ENCODE peak calls at places on chromosomes 6 and 20, in five cellular contexts. D is fibroblast of lung, Z is uterus, J is K562, M is A673. K is an unnamed sample. For H3K4me1, the result is how much of the 10 kb centered on the place peaks cover.

GRCh38 chr6:96465321-96465903 is 56.2 kb upstream of the UFL1 start:
- DNase-seq in D (no peak), M (no peak), J (no peak), Z (no peak), K (no peak)

GRCh38 chr6:170286246-170286933 is 4.5 kb downstream of the DLL1 start:
- DNase-seq in Z (peak), M (peak), D (peak), J (peak), K (no peak)

GRCh38 chr6:112223070-112223861 is 31.1 kb downstream of the LAMA4 start:
- DNase-seq in J (no peak), D (peak), Z (no peak), M (no peak), K (peak)

GRCh38 chr6:100808638-100809275 is 72.4 kb downstream of the ASCC3 start:
- DNase-seq in M (no peak), Z (no peak), D (peak), J (no peak), K (peak)

GRCh38 chr6:36684447-36684812 is 5.9 kb downstream of the CDKN1A start:
- DNase-seq in J (no peak), Z (no peak), M (no peak), D (no peak), K (no peak)

GRCh38 chr6:149131891-149132290 is 185.6 kb upstream of the TAB2 start:
- DNase-seq in Z (no peak), J (no peak), M (no peak), D (no peak), K (no peak)

GRCh38 chr20:25291432-25292133 is 43.7 kb downstream of the PYGB start:
- DNase-seq in M (no peak), D (no peak), J (no peak), Z (no peak), K (no peak)

GRCh38 chr20:39873286-39873685 is 815.8 kb downstream of the MAFB start:
- DNase-seq in M (no peak), Z (no peak), J (no peak), D (no peak), K (no peak)

GRCh38 chr20:49234831-49235230 is 15.6 kb downstream of the DDX27 start:
- DNase-seq in J (no peak), M (no peak), Z (no peak), D (no peak), K (no peak)

GRCh38 chr6:16758163-16758975 is 2.9 kb downstream of the ATXN1 start:
- DNase-seq in Z (no peak), D (peak), M (peak), J (no peak), K (peak)

GRCh38 chr6:7129360-7129759 is 21.6 kb downstream of the RREB1 start:
- DNase-seq in D (no peak), J (no peak), M (no peak), Z (no peak), K (no peak)

GRCh38 chr6:7125290-7125689 is 17.5 kb downstream of the RREB1 start:
- DNase-seq in J (no peak), Z (no peak), D (no peak), M (no peak), K (no peak)

GRCh38 chr6:7124114-7124513 is 16.4 kb downstream of the RREB1 start:
- DNase-seq in J (no peak), Z (no peak), D (no peak), M (no peak), K (no peak)

GRCh38 chr6:7124631-7125030 is 16.9 kb downstream of the RREB1 start:
- DNase-seq in M (no peak), D (peak), J (no peak), Z (no peak), K (peak)

GRCh38 chr6:7126759-7127158 is 19.0 kb downstream of the RREB1 start:
- DNase-seq in Z (no peak), M (no peak), D (no peak), J (no peak), K (no peak)
- H3K4me1 ChIP-seq in Z (under half), M (under half), D (under half), J (under half), K (under half)

GRCh38 chr20:23646106-23646958 is 8.6 kb upstream of the CST3 start:
- DNase-seq in Z (no peak), J (no peak), D (no peak), M (no peak), K (no peak)
- H3K4me1 ChIP-seq in Z (under half), J (under half), D (under half), M (under half), K (under half)

GRCh38 chr6:10522929-10523573 is 1.9 kb downstream of the GCNT2 start:
- DNase-seq in M (no peak), J (no peak), Z (no peak), D (no peak), K (no peak)
- H3K4me1 ChIP-seq in M (under half), J (under half), Z (under half), D (under half), K (under half)

DNA sequence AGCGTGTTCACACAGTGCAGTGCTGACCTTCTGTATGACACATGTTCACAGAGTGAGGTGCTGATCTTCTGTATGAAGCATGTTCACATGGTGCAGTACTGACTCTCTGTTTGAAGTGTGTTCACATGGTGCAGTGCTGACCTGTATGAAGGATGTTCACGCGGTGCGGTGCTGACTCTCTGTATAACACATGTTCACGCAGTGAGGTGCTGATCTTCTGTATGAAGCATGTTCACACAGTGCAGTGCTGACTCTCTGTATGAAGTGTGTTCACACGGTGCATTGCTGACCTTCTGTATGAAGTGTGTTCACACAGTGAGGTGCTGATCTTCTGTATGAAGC is 10.8 kb upstream of the SERPINB1 start:
- DNase-seq in J (no peak), M (no peak), D (no peak), Z (no peak), K (no peak)
- H3K4me1 ChIP-seq in J (half or more), M (under half), D (under half), Z (under half), K (under half)

GRCh38 chr6:87731818-87732661 is 30.0 kb upstream of the AKIRIN2 start:
- DNase-seq in Z (peak), D (peak), M (peak), J (no peak), K (peak)
- H3K4me1 ChIP-seq in Z (under half), D (under half), M (under half), J (under half), K (under half)

K was measured in GM23248.